ENCODE peak calls at places on chromosomes 3 and 15, in ten cellular contexts. A is ovary, L is cardiac muscle cell, D is tibial nerve, M is BE2C, S is stomach, T is GM23338, O is A549, R is fibroblast of mammary gland, Z is lung. N is an unnamed sample.

GRCh38 chr15:99729920-99730319 is 3.3 kb downstream of the LYSMD4 start:
- DNase-seq in S (peak), R (peak), O (no peak), Z (no peak), L (peak), T (peak), M (peak), A (peak), D (peak), N (peak)

GRCh38 chr3:52221563-52222318 is 3.7 kb downstream of the TLR9 start:
- DNase-seq in S (no peak), O (no peak), Z (no peak), D (no peak), T (no peak), M (no peak), L (no peak), A (peak), R (no peak), N (no peak)

GRCh38 chr15:24772256-24772655 is 96.7 kb downstream of the NPAP1 start:
- DNase-seq in O (no peak), M (no peak), S (no peak), A (no peak), D (no peak), L (no peak), R (no peak), Z (no peak), T (peak), N (no peak)

GRCh38 chr15:33292718-33293307 is 18.0 kb upstream of the RYR3 start:
- DNase-seq in O (peak), S (peak), M (peak), T (peak), Z (peak), D (peak), L (peak), A (peak), R (peak), N (peak)

GRCh38 chr3:3464131-3464530 is 284.6 kb upstream of the CRBN start:
- DNase-seq in R (no peak), T (peak), D (no peak), A (no peak), M (no peak), O (no peak), L (no peak), Z (no peak), S (no peak), N (no peak)

GRCh38 chr15:80820092-80820491 is 40.9 kb downstream of the CEMIP start:
- DNase-seq in T (no peak), L (no peak), R (no peak), Z (no peak), A (no peak), M (no peak), O (no peak), D (no peak), S (no peak), N (no peak)

GRCh38 chr15:35737521-35737920 is 191.6 kb upstream of the DPH6 start:
- DNase-seq in M (no peak), L (no peak), S (no peak), O (no peak), D (no peak), R (no peak), Z (no peak), T (no peak), A (no peak), N (no peak)

GRCh38 chr3:187015903-187016638 is 85.7 kb downstream of the ST6GAL1 start:
- DNase-seq in D (no peak), L (no peak), O (no peak), R (no peak), Z (no peak), A (no peak), M (no peak), T (no peak), S (no peak), N (no peak)

GRCh38 chr15:50993598-50993997 is 85.1 kb downstream of the AP4E1 start:
- DNase-seq in T (no peak), Z (no peak), S (no peak), R (peak), O (no peak), D (no peak), L (no peak), A (no peak), M (no peak), N (no peak)

GRCh38 chr3:18189651-18190050 is 235.5 kb downstream of the SATB1 start:
- DNase-seq in A (peak), M (no peak), Z (no peak), O (no peak), L (peak), T (no peak), R (peak), S (no peak), D (no peak), N (no peak)

GRCh38 chr3:9951962-9952805 is at the start of gene PRRT3:
- DNase-seq in Z (no peak), A (no peak), S (peak), D (no peak), O (no peak), T (peak), R (peak), L (peak), M (peak), N (no peak)

GRCh38 chr15:45133561-45133920 is 3.7 kb downstream of the DUOX1 start:
- DNase-seq in M (peak), T (no peak), A (no peak), L (no peak), O (no peak), S (no peak), D (no peak), Z (peak), R (no peak), N (no peak)

GRCh38 chr3:43236008-43236407 is 50.3 kb upstream of the SNRK start:
- DNase-seq in L (no peak), M (no peak), S (no peak), Z (no peak), D (no peak), T (no peak), A (no peak), O (no peak), R (peak), N (no peak)

GRCh38 chr3:155771126-155771525 is 26.3 kb upstream of the PLCH1 start:
- DNase-seq in L (no peak), M (no peak), T (no peak), A (no peak), S (no peak), Z (no peak), D (no peak), O (no peak), R (no peak), N (no peak)

GRCh38 chr3:140134231-140134630 is 199.2 kb downstream of the CLSTN2 start:
- DNase-seq in T (no peak), L (no peak), O (no peak), D (no peak), S (no peak), R (no peak), M (peak), Z (no peak), A (no peak), N (no peak)

GRCh38 chr15:49418811-49419210 is 4.2 kb upstream of the FGF7 start:
- DNase-seq in D (no peak), Z (no peak), T (no peak), O (no peak), M (no peak), A (no peak), R (no peak), L (no peak), S (no peak), N (no peak)

GRCh38 chr3:16899919-16900318 is 15.2 kb downstream of the PLCL2 start:
- DNase-seq in O (no peak), T (no peak), S (no peak), M (no peak), L (no peak), D (no peak), R (no peak), A (no peak), Z (no peak), N (no peak)

GRCh38 chr3:119375106-119375505 is 80.9 kb downstream of the ARHGAP31 start:
- DNase-seq in A (no peak), O (no peak), D (no peak), Z (no peak), S (no peak), R (no peak), T (no peak), L (no peak), M (no peak), N (no peak)

GRCh38 chr3:125083776-125084175 is 28.0 kb upstream of the HEG1 start:
- DNase-seq in S (no peak), M (no peak), D (no peak), Z (no peak), L (peak), R (peak), T (no peak), A (no peak), O (peak), N (no peak)

GRCh38 chr15:74332611-74333010 is 34.8 kb downstream of the CYP11A1 start:
- DNase-seq in O (no peak), A (no peak), D (no peak), R (no peak), L (no peak), Z (no peak), T (no peak), S (no peak), M (no peak), N (no peak)

GRCh38 chr15:74333093-74333492 is 34.4 kb downstream of the CYP11A1 start:
- DNase-seq in Z (no peak), D (no peak), T (no peak), S (no peak), A (no peak), M (no peak), R (no peak), O (no peak), L (no peak), N (no peak)

GRCh38 chr15:74328331-74329056 is 39.0 kb downstream of the CYP11A1 start:
- DNase-seq in S (no peak), L (no peak), O (no peak), Z (no peak), T (no peak), D (no peak), M (no peak), R (no peak), A (no peak), N (no peak)

GRCh38 chr15:74332011-74332410 is 35.4 kb downstream of the CYP11A1 start:
- DNase-seq in R (no peak), Z (no peak), T (no peak), S (no peak), A (no peak), L (no peak), O (no peak), D (no peak), M (no peak), N (no peak)

GRCh38 chr15:74330861-74331408 is 36.5 kb downstream of the CYP11A1 start:
- DNase-seq in T (no peak), R (no peak), S (no peak), O (no peak), M (no peak), Z (no peak), A (no peak), L (no peak), D (no peak), N (no peak)
- H3K4me3 ChIP-seq in T (no peak), R (no peak), S (no peak), O (no peak), M (no peak), Z (no peak), A (no peak), L (no peak), D (no peak), N (no peak)

GRCh38 chr3:72836409-72836808 is 11.8 kb downstream of the SHQ1 start:
- DNase-seq in Z (no peak), A (no peak), D (no peak), L (no peak), T (no peak), R (no peak), O (no peak), M (no peak), S (no peak), N (no peak)

GRCh38 chr3:72839057-72839456 is 9.2 kb downstream of the SHQ1 start:
- DNase-seq in M (no peak), S (no peak), O (no peak), R (no peak), L (no peak), A (no peak), D (no peak), Z (no peak), T (no peak), N (no peak)

GRCh38 chr3:72836923-72837322 is 11.3 kb downstream of the SHQ1 start:
- DNase-seq in S (peak), D (no peak), L (no peak), R (no peak), O (no peak), Z (no peak), T (no peak), M (no peak), A (no peak), N (peak)
- TF ChIP-seq CTCF in S (no peak), D (no peak), L (no peak), R (no peak), O (no peak), Z (no peak), T (no peak), M (no peak), A (no peak), N (no peak)

GRCh38 chr3:188154758-188155574 is 1.0 kb downstream of the LPP start:
- DNase-seq in O (no peak), M (no peak), L (no peak), T (no peak), R (peak), A (no peak), S (no peak), Z (no peak), D (no peak), N (no peak)
- H3K4me3 ChIP-seq in O (peak), M (no peak), L (peak), T (peak), R (peak), A (peak), S (peak), Z (peak), D (peak), N (peak)

GRCh38 chr15:26985050-26985449 is 14.1 kb downstream of the GABRG3 start:
- DNase-seq in T (no peak), A (no peak), L (no peak), R (no peak), S (no peak), Z (no peak), O (no peak), M (no peak), D (no peak), N (no peak)

GRCh38 chr15:26981492-26981891 is 10.5 kb downstream of the GABRG3 start:
- DNase-seq in D (no peak), T (no peak), L (no peak), Z (no peak), R (no peak), M (no peak), O (no peak), S (no peak), A (no peak), N (no peak)

DNA sequence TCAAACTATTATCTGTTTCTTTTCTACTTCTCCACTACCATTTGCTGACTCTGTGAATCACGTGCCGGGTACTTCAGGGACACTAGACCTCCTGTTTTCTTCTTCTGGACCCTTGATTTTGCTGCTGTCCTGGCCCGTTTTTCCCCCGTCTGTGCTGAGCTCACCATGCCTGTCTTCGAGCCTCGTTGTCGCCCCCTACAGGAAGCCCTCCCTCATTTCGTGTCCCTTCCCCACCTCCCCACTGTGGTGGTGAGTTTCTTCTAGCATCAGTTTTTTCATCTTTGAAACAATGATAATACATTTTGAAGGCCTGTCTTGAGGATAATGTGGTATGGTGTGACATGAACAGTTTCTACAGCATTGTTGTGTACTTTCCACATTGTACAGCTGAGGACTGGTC is 12.8 kb downstream of the GABRG3 start:
- DNase-seq in L (no peak), R (no peak), T (peak), M (peak), O (no peak), A (no peak), D (no peak), Z (no peak), S (no peak), N (no peak)
- TF ChIP-seq CTCF in L (no peak), R (no peak), T (peak), M (peak), O (no peak), A (no peak), D (no peak), Z (no peak), S (no peak), N (peak)

DNA sequence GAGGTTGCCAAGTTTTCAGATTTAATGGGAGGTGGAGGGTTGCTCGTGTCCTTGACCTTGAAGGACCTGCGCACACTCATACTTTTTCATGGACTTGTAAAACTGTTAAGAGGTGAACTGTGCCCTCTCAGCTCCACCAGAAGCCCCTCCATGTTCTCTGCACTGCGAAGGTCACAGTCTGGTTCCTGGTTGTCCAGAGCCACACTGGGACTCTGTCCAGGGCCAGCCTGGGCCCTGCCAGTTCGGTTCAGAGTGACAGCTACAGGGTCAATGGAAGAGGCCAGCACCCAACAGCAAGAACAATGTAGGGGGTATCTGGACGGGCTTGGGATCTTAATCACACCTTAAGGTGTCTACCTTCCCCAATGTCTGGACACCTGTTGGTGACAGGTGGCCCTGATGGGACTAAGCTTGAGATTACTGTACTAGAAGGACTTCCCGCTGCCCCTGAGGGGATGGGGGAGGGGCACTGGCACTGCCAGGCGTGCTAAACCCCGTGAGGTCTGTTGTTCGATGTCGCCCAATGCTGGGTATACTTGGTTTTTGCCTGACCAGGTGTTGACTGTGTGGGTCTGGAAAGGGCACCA is 34.7 kb downstream of the GRK7 start:
- DNase-seq in T (no peak), R (no peak), D (no peak), O (no peak), L (no peak), A (peak), M (no peak), S (no peak), Z (no peak), N (no peak)
- H3K4me3 ChIP-seq in T (peak), R (peak), D (peak), O (no peak), L (no peak), A (peak), M (no peak), S (peak), Z (no peak), N (no peak)

GRCh38 chr3:131047582-131047981 is 20.9 kb downstream of the NEK11 start:
- DNase-seq in Z (no peak), R (no peak), M (peak), D (no peak), T (peak), O (no peak), S (no peak), A (no peak), L (no peak), N (no peak)
- TF ChIP-seq CTCF in Z (no peak), R (no peak), M (peak), D (no peak), T (peak), O (no peak), S (no peak), A (no peak), L (no peak), N (no peak)

GRCh38 chr3:46408853-46409252 is 1.8 kb downstream of the CCRL2 start:
- DNase-seq in O (no peak), A (no peak), T (peak), D (no peak), M (no peak), Z (no peak), L (no peak), S (no peak), R (no peak), N (no peak)

GRCh38 chr3:46407976-46408375 is 917 bp downstream of the CCRL2 start:
- DNase-seq in D (no peak), M (no peak), Z (no peak), O (no peak), L (no peak), T (no peak), R (no peak), S (no peak), A (no peak), N (no peak)

GRCh38 chr3:46406440-46406785 is 453 bp downstream of the CCR5AS start:
- DNase-seq in T (no peak), R (no peak), D (no peak), S (no peak), L (no peak), O (no peak), A (no peak), M (no peak), Z (no peak), N (no peak)

GRCh38 chr3:46405301-46406079 is 1.4 kb downstream of the CCR5AS start:
- DNase-seq in R (no peak), Z (peak), S (peak), A (no peak), T (no peak), M (no peak), D (peak), O (no peak), L (no peak), N (peak)

DNA sequence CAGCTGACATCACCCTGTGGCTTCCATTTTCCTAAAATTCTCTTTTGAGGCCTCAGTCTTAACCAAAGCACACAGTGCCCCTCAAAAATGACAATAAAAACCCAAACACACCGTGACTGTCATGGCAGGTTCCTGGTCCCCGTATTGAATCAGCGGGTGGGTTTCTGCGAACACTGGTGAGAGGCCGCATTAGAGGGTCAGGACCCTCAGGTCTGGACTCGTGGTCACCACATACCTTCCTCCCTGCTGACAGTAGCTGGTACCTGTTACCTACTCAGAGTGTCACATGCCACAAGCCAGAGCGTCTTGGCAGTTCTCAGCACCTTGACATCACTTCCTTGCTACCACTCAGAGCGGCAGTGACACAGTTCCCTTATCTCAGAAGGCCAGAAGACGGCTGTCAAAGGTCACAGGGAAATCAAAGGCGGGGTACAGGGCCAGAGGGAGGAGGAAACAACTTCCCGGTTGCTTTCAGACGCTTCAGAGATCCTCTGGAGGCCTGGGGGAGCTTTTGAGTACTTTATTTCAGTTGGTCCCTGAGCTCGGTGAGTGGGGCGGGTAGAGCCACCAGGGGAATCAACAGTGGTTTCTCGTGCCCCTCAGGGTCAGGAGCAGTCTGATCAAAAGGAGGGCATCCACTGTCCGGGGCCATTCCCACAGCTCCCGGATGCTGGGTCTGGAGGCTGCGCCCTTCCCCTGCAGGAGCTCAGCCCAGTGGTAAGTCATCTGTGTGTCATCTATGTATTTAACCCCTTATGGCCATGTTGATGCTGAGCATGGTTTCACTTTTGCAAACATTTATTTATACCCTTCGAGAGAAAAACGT is at the start of the genes CCR5AS and CCRL2:
- DNase-seq in L (no peak), T (no peak), R (peak), A (no peak), Z (peak), S (peak), M (no peak), O (no peak), D (peak), N (no peak)
- H3K4me3 ChIP-seq in L (no peak), T (no peak), R (no peak), A (peak), Z (peak), S (peak), M (no peak), O (no peak), D (no peak), N (no peak)

DNA sequence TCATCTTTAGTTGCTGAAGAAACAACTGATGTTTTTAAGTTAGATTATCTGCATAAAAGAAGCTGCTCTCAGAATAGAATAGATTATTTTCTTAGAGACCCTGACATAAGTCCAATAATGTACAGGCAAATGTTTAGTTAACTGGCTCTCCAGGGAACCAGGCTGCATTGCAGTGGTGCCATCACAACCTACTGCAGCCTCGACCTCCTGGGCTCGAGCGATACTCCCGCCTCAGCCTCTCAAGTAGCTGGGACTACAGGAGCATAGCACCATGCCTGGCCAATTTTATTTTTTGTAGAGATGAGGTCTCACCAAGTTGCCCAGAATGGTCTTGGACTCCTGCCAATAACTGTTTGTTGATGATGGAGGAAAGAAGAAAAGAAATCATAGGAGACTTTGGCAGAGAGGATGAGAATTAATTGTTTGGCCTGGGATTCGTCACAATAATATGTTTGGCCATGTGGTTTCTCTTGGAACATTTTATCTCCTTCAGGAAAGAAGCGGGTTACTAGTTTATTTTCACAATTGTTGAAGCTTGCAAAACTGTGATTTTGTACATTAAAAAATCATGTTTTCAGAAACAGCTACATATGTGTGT is 429.2 kb downstream of the CADM2 start:
- DNase-seq in T (no peak), Z (no peak), R (no peak), M (peak), S (no peak), D (no peak), O (no peak), L (no peak), A (no peak), N (no peak)
- TF ChIP-seq CTCF in T (no peak), Z (no peak), R (no peak), M (no peak), S (no peak), D (no peak), O (no peak), L (no peak), A (no peak), N (no peak)

N was measured in LNCaP clone FGC.